ENCODE peak calls at places on chromosomes 13 and 19, in seven cellular contexts. I, S, P, J, Z, C and E are unnamed samples.

GRCh38 chr13:44237276-44237767 is 136.3 kb upstream of the SERP2 start:
- DNase-seq in I (peak; percentile 76), S (no peak), P (no peak), J (peak; percentile 84), Z (no peak), C (peak; percentile 14), E (no peak)

GRCh38 chr13:51584731-51585191 is 499 bp downstream of the WDFY2 start:
- DNase-seq in I (peak; percentile 58), S (peak; percentile 72), P (peak; percentile 62), J (peak; percentile 61), Z (peak; percentile 49), C (peak; percentile 75), E (no peak)

GRCh38 chr13:110950356-110950755 is 35.5 kb upstream of the ANKRD10 start:
- DNase-seq in I (no peak), S (no peak), P (no peak), J (no peak), Z (no peak), C (no peak), E (no peak)

GRCh38 chr19:2426661-2427322 is 594 bp downstream of the TIMM13 start:
- DNase-seq in I (peak; percentile 69), S (peak; percentile 63), P (no peak), J (peak; percentile 52), Z (peak; percentile 38), C (peak; percentile 61), E (no peak)

GRCh38 chr19:43664008-43664407 is 6.0 kb downstream of the PLAUR start:
- DNase-seq in I (no peak), S (no peak), P (no peak), J (no peak), Z (no peak), C (no peak), E (no peak)

GRCh38 chr13:96025283-96025682 is 27.9 kb downstream of the UGGT2 start:
- DNase-seq in I (no peak), S (no peak), P (no peak), J (peak; percentile 21), Z (no peak), C (no peak), E (no peak)

GRCh38 chr19:18961767-18962423 is 20.9 kb upstream of the HOMER3 start:
- DNase-seq in I (no peak), S (peak; percentile 29), P (peak; percentile 35), J (no peak), Z (no peak), C (no peak), E (no peak)

GRCh38 chr19:41541990-41542584 is 33.9 kb upstream of the CEACAM21 start:
- DNase-seq in I (peak; percentile 57), S (peak; percentile 63), P (peak; percentile 25), J (peak; percentile 43), Z (peak; percentile 64), C (peak; percentile 82), E (no peak)

GRCh38 chr13:24208314-24208713 is 47.8 kb downstream of the SPATA13 start:
- DNase-seq in I (peak; percentile 80), S (no peak), P (no peak), J (peak; percentile 81), Z (peak; percentile 29), C (no peak), E (no peak)